ENCODE peak calls at places on chromosomes 5 and 9, in eight cellular contexts. D, R, C, V, H, Q, P and F are unnamed samples.
A peak's percentile ranks its signal among the peaks of the same experiment; 100 is the strongest.

GRCh38 chr5:179322071-179323025 is 22.9 kb downstream of the ADAMTS2 start:
- DNase-seq in D (no peak), R (no peak), C (no peak), V (no peak), H (no peak), Q (no peak), P (no peak), F (no peak)

GRCh38 chr5:155050384-155051019 is 36.9 kb downstream of the KIF4B start:
- DNase-seq in D (no peak), R (peak; percentile 100), C (no peak), V (no peak), H (no peak), Q (no peak), P (peak; percentile 0), F (no peak)

GRCh38 chr5:166909040-166909439 is 1382.4 kb upstream of the WWC1 start:
- DNase-seq in D (no peak), R (no peak), C (no peak), V (no peak), H (no peak), Q (no peak), P (no peak), F (peak; percentile 69)

GRCh38 chr9:89467278-89467625 is 30.7 kb downstream of the SEMA4D start:
- DNase-seq in D (no peak), R (no peak), C (no peak), V (no peak), H (no peak), Q (no peak), P (no peak), F (no peak)

GRCh38 chr9:137198748-137199276 is 1.7 kb downstream of the TPRN start:
- DNase-seq in D (no peak), R (no peak), C (no peak), V (no peak), H (no peak), Q (no peak), P (no peak), F (no peak)

GRCh38 chr5:101080485-101081240 is 177.6 kb upstream of the ST8SIA4 start:
- DNase-seq in D (peak; percentile 24), R (peak; percentile 95), C (no peak), V (no peak), H (no peak), Q (no peak), P (no peak), F (no peak)

GRCh38 chr9:129316281-129317030 is 138.4 kb upstream of the IER5L start:
- DNase-seq in D (no peak), R (no peak), C (no peak), V (no peak), H (no peak), Q (no peak), P (no peak), F (no peak)

GRCh38 chr5:83563631-83564030 is 92.1 kb downstream of the VCAN start:
- DNase-seq in D (no peak), R (no peak), C (no peak), V (no peak), H (no peak), Q (no peak), P (no peak), F (no peak)

GRCh38 chr9:33172256-33172678 is 5.1 kb upstream of the B4GALT1 start:
- DNase-seq in D (peak; percentile 93), R (no peak), C (no peak), V (no peak), H (no peak), Q (no peak), P (no peak), F (no peak)

GRCh38 chr9:127210851-127211730 is 53.5 kb upstream of the GARNL3 start:
- DNase-seq in D (no peak), R (no peak), C (no peak), V (no peak), H (no peak), Q (no peak), P (no peak), F (no peak)

GRCh38 chr9:118522093-118523028 is 818.2 kb downstream of the TLR4 start:
- DNase-seq in D (peak; percentile 79), R (no peak), C (peak; percentile 8), V (no peak), H (no peak), Q (peak; percentile 37), P (peak; percentile 38), F (peak; percentile 60)

GRCh38 chr5:58071566-58071965 is 388.3 kb downstream of the PLK2 start:
- DNase-seq in D (no peak), R (no peak), C (peak; percentile 30), V (no peak), H (no peak), Q (no peak), P (no peak), F (no peak)

GRCh38 chr5:117657591-117657990 is 1083.0 kb upstream of the SEMA6A start:
- DNase-seq in D (no peak), R (no peak), C (no peak), V (no peak), H (no peak), Q (no peak), P (peak; percentile 79), F (peak; percentile 60)

GRCh38 chr5:30524428-30524827 is 669.1 kb upstream of the CDH6 start:
- DNase-seq in D (no peak), R (no peak), C (no peak), V (no peak), H (no peak), Q (no peak), P (no peak), F (no peak)

GRCh38 chr5:154483654-154484392 is 5.8 kb upstream of the HAND1 start:
- DNase-seq in D (no peak), R (no peak), C (no peak), V (no peak), H (no peak), Q (no peak), P (no peak), F (no peak)

GRCh38 chr9:18495065-18495464 is 21.1 kb downstream of the ADAMTSL1 start:
- DNase-seq in D (no peak), R (no peak), C (no peak), V (no peak), H (no peak), Q (no peak), P (no peak), F (no peak)

GRCh38 chr5:86909461-86909881 is 291.7 kb downstream of the COX7C start:
- DNase-seq in D (no peak), R (no peak), C (no peak), V (no peak), H (peak; percentile 75), Q (peak; percentile 69), P (no peak), F (peak; percentile 56)

GRCh38 chr9:31166516-31166915 is 1217.9 kb upstream of the ACO1 start:
- DNase-seq in D (no peak), R (no peak), C (no peak), V (no peak), H (no peak), Q (no peak), P (no peak), F (no peak)

GRCh38 chr9:14440062-14440461 is 126.1 kb upstream of the NFIB start:
- DNase-seq in D (no peak), R (no peak), C (no peak), V (no peak), H (no peak), Q (no peak), P (peak; percentile 30), F (no peak)

GRCh38 chr5:143749581-143750204 is 62.3 kb upstream of the HMHB1 start:
- DNase-seq in D (no peak), R (no peak), C (no peak), V (no peak), H (peak; percentile 23), Q (no peak), P (no peak), F (no peak)

GRCh38 chr5:126589536-126590297 is 5.3 kb downstream of the ALDH7A1 start:
- DNase-seq in D (no peak), R (no peak), C (no peak), V (no peak), H (no peak), Q (no peak), P (no peak), F (no peak)

GRCh38 chr5:151051931-151052608 is 28.8 kb downstream of the TNIP1 start:
- DNase-seq in D (no peak), R (no peak), C (no peak), V (no peak), H (no peak), Q (no peak), P (no peak), F (no peak)

GRCh38 chr5:115599502-115599901 is 2.8 kb downstream of the TICAM2 start:
- DNase-seq in D (no peak), R (no peak), C (peak; percentile 14), V (no peak), H (no peak), Q (no peak), P (no peak), F (no peak)

GRCh38 chr5:174425271-174425963 is 299.0 kb upstream of the MSX2 start:
- DNase-seq in D (no peak), R (no peak), C (no peak), V (no peak), H (no peak), Q (no peak), P (no peak), F (no peak)

GRCh38 chr5:64180661-64181343 is 15.2 kb downstream of the RNF180 start:
- DNase-seq in D (peak; percentile 13), R (no peak), C (no peak), V (no peak), H (no peak), Q (no peak), P (no peak), F (no peak)

GRCh38 chr5:657570-657969 is 35.6 kb downstream of the TPPP start:
- DNase-seq in D (peak; percentile 80), R (no peak), C (no peak), V (no peak), H (no peak), Q (no peak), P (no peak), F (peak; percentile 74)

GRCh38 chr5:63401434-63402046 is 560.7 kb downstream of the HTR1A start:
- DNase-seq in D (peak; percentile 44), R (peak; percentile 1), C (peak; percentile 3), V (no peak), H (no peak), Q (peak; percentile 1), P (peak; percentile 49), F (peak; percentile 12)

GRCh38 chr9:101366038-101366756 is 18.6 kb downstream of the BAAT start:
- DNase-seq in D (no peak), R (no peak), C (no peak), V (no peak), H (peak; percentile 7), Q (peak; percentile 26), P (no peak), F (no peak)

GRCh38 chr9:72145093-72145492 is 4.1 kb upstream of the GDA start:
- DNase-seq in D (no peak), R (no peak), C (no peak), V (no peak), H (no peak), Q (no peak), P (no peak), F (no peak)

GRCh38 chr5:59371525-59372138 is 521.9 kb downstream of the PDE4D start:
- DNase-seq in D (no peak), R (no peak), C (no peak), V (no peak), H (no peak), Q (no peak), P (no peak), F (no peak)

GRCh38 chr5:121624035-121624434 is 227.6 kb upstream of the FTMT start:
- DNase-seq in D (no peak), R (no peak), C (no peak), V (no peak), H (no peak), Q (no peak), P (no peak), F (no peak)

GRCh38 chr5:132655821-132656773 is 1.9 kb upstream of the IL13 start:
- DNase-seq in D (peak; percentile 13), R (no peak), C (peak; percentile 69), V (peak; percentile 48), H (no peak), Q (no peak), P (no peak), F (no peak)